ENCODE peak calls at places on chromosomes 5 and 9, in four cellular contexts. J is T1000, A is NCI-H460, D is cardiac fibroblast. B is an unnamed sample.

GRCh38 chr5:66958984-66959641 is 237.5 kb downstream of the CD180 start:
- DNase-seq in D (peak), J (no peak), A (peak), B (no peak)

GRCh38 chr5:66339896-66340295 is 195.8 kb downstream of the SREK1 start:
- DNase-seq in D (peak), J (no peak), A (no peak), B (no peak)

GRCh38 chr9:70772591-70772990 is 348.8 kb downstream of the TRPM3 start:
- DNase-seq in A (no peak), D (no peak), J (no peak), B (no peak)

GRCh38 chr9:23824241-23825142 is 1.5 kb downstream of the ELAVL2 start:
- DNase-seq in A (no peak), D (no peak), J (no peak), B (no peak)

GRCh38 chr9:133457233-133457632 is 2.5 kb upstream of the CACFD1 start:
- DNase-seq in J (no peak), D (no peak), A (no peak), B (no peak)

GRCh38 chr5:108876451-108876850 is 128.8 kb downstream of the FER start:
- DNase-seq in D (no peak), J (no peak), A (no peak), B (no peak)

GRCh38 chr5:53817183-53817582 is 256.7 kb downstream of the NDUFS4 start:
- DNase-seq in J (no peak), A (no peak), D (no peak), B (no peak)

GRCh38 chr5:133749331-133749985 is 137.1 kb upstream of the FSTL4 start:
- DNase-seq in A (no peak), D (no peak), J (no peak), B (no peak)

GRCh38 chr9:81037889-81038288 is 651.5 kb downstream of the TLE1 start:
- DNase-seq in A (no peak), D (no peak), J (no peak), B (no peak)

GRCh38 chr5:31844615-31845345 is 205.8 kb downstream of the PDZD2 start:
- DNase-seq in J (no peak), A (no peak), D (no peak), B (no peak)

GRCh38 chr9:5630038-5630507 is 1.2 kb downstream of the RIC1 start:
- DNase-seq in J (no peak), D (peak), A (no peak), B (no peak)

GRCh38 chr9:128556276-128556675 is 3.9 kb downstream of the SPTAN1 start:
- DNase-seq in D (no peak), J (no peak), A (no peak), B (no peak)

GRCh38 chr5:30849801-30850370 is 343.6 kb upstream of the CDH6 start:
- DNase-seq in J (peak), D (peak), A (no peak), B (peak)

GRCh38 chr9:8428389-8428788 is 628.8 kb upstream of the DMAC1 start:
- DNase-seq in D (no peak), A (no peak), J (no peak), B (no peak)

GRCh38 chr9:123217148-123217585 is 51.2 kb downstream of the STRBP start:
- DNase-seq in A (no peak), D (peak), J (no peak), B (no peak)

GRCh38 chr9:18061332-18061731 is 412.6 kb upstream of the ADAMTSL1 start:
- DNase-seq in A (no peak), J (no peak), D (no peak), B (no peak)

GRCh38 chr5:159536626-159537025 is 206.3 kb upstream of the IL12B start:
- DNase-seq in A (no peak), J (no peak), D (no peak), B (no peak)

GRCh38 chr5:14902826-14903560 is 31.4 kb upstream of the ANKH start:
- DNase-seq in A (no peak), J (no peak), D (no peak), B (no peak)

GRCh38 chr5:77924081-77924480 is 147.9 kb upstream of the TBCA start:
- DNase-seq in A (no peak), D (no peak), J (peak), B (no peak)

GRCh38 chr5:78644741-78645300 is 3.8 kb downstream of the LHFPL2 start:
- DNase-seq in A (no peak), J (no peak), D (no peak), B (no peak)

GRCh38 chr5:128378636-128379035 is 159.4 kb downstream of the FBN2 start:
- DNase-seq in D (no peak), J (no peak), A (no peak), B (no peak)

GRCh38 chr5:31186672-31187267 is 6.7 kb upstream of the CDH6 start:
- DNase-seq in J (no peak), A (peak), D (peak), B (no peak)

GRCh38 chr5:5421149-5421960 is 1.1 kb upstream of the ICE1 start:
- DNase-seq in D (no peak), A (no peak), J (no peak), B (no peak)

GRCh38 chr5:135186662-135187522 is 152.9 kb upstream of the PITX1 start:
- DNase-seq in A (no peak), D (no peak), J (no peak), B (no peak)

GRCh38 chr9:36138901-36139300 is 2.4 kb downstream of the GLIPR2 start:
- DNase-seq in A (no peak), D (no peak), J (no peak), B (no peak)

GRCh38 chr9:16726023-16726422 is 144.4 kb downstream of the BNC2 start:
- DNase-seq in D (peak), J (no peak), A (no peak), B (no peak)

GRCh38 chr5:173689713-173690360 is 73.4 kb upstream of the BOD1 start:
- DNase-seq in D (no peak), A (no peak), J (no peak), B (no peak)

GRCh38 chr9:87711857-87712800 is 13.8 kb upstream of the CTSL start:
- DNase-seq in A (peak), J (peak), D (peak), B (peak)

GRCh38 chr5:16953729-16954128 is 17.6 kb upstream of the MYO10 start:
- DNase-seq in J (no peak), D (no peak), A (no peak), B (no peak)

GRCh38 chr5:119435436-119436132 is 16.7 kb upstream of the HSD17B4 start:
- DNase-seq in D (peak), A (peak), J (no peak), B (no peak)

GRCh38 chr5:14142202-14142855 is 813 bp upstream of the TRIO start:
- DNase-seq in A (no peak), J (no peak), D (peak), B (no peak)

GRCh38 chr9:129336601-129337286 is 158.7 kb upstream of the IER5L start:
- DNase-seq in A (no peak), J (no peak), D (peak), B (no peak)

GRCh38 chr5:173789031-173789920 is 98.9 kb upstream of the CPEB4 start:
- DNase-seq in A (no peak), D (peak), J (peak), B (peak)

GRCh38 chr5:60196382-60197113 is 303.0 kb upstream of the PDE4D start:
- DNase-seq in D (peak), A (peak), J (peak), B (peak)

GRCh38 chr5:602466-603035 is 9.6 kb upstream of the CEP72 start:
- DNase-seq in A (no peak), D (no peak), J (no peak), B (no peak)

GRCh38 chr9:126395439-126396212 is 69.0 kb downstream of the MVB12B start:
- DNase-seq in A (no peak), J (no peak), D (peak), B (peak)

GRCh38 chr5:38994329-38994927 is 79.8 kb downstream of the RICTOR start:
- DNase-seq in A (peak), D (peak), J (no peak), B (no peak)